ENCODE peak calls at places on chromosome 9, in eight cellular contexts. V is transverse colon; T is A549; W is lower lobe of right lung; D is GM23248; M is tibial artery; Y is body of pancreas; H is CD8-positive, alpha-beta memory T cell. S is an unnamed sample. For H3K4me1, the result is how much of the 10 kb centered on the place peaks cover.

GRCh38 chr9:96215841-96216240 is 86.1 kb downstream of the HSD17B3 start:
- DNase-seq in V (no peak), T (no peak), W (no peak), D (no peak), M (no peak), Y (no peak), H (no peak), S (no peak)

GRCh38 chr9:127904888-127905728 is 5.7 kb upstream of the ST6GALNAC6 start:
- DNase-seq in V (peak), T (no peak), W (no peak), D (no peak), M (no peak), Y (no peak), H (peak), S (no peak)

GRCh38 chr9:124769451-124770358 is 1.4 kb downstream of the NR6A1 start:
- DNase-seq in V (peak), T (peak), W (peak), D (no peak), M (no peak), Y (peak), H (no peak), S (peak)

GRCh38 chr9:119280740-119281485 is 88.3 kb downstream of the BRINP1 start:
- DNase-seq in V (no peak), T (no peak), W (no peak), D (no peak), M (no peak), Y (no peak), H (no peak), S (no peak)

GRCh38 chr9:109098221-109098959 is 21.4 kb downstream of the TMEM245 start:
- DNase-seq in V (no peak), T (peak), W (no peak), D (peak), M (no peak), Y (peak), H (no peak), S (peak)

GRCh38 chr9:21854594-21854993 is 52.2 kb downstream of the MTAP start:
- DNase-seq in V (peak), T (no peak), W (peak), D (peak), M (no peak), Y (peak), H (no peak), S (no peak)

GRCh38 chr9:122097679-122098315 is 4.7 kb upstream of the TTLL11 start:
- DNase-seq in V (no peak), T (no peak), W (no peak), D (peak), M (peak), Y (no peak), H (no peak), S (no peak)

GRCh38 chr9:73118898-73119554 is 32.6 kb upstream of the ANXA1 start:
- DNase-seq in V (no peak), T (peak), W (no peak), D (peak), M (no peak), Y (no peak), H (no peak), S (no peak)

GRCh38 chr9:87389936-87390335 is 107.7 kb upstream of the DAPK1 start:
- DNase-seq in V (no peak), T (no peak), W (no peak), D (peak), M (no peak), Y (no peak), H (no peak), S (no peak)

GRCh38 chr9:105360344-105360743 is 87.5 kb upstream of the FSD1L start:
- DNase-seq in V (no peak), T (peak), W (no peak), D (no peak), M (no peak), Y (no peak), H (no peak), S (no peak)

GRCh38 chr9:37215456-37216229 is 95.3 kb downstream of the ZCCHC7 start:
- DNase-seq in V (no peak), T (no peak), W (no peak), D (peak), M (no peak), Y (no peak), H (no peak), S (peak)

GRCh38 chr9:22124263-22125011 is 115.3 kb upstream of the CDKN2B start:
- DNase-seq in V (peak), T (peak), W (no peak), D (no peak), M (no peak), Y (peak), H (no peak), S (peak)

DNA sequence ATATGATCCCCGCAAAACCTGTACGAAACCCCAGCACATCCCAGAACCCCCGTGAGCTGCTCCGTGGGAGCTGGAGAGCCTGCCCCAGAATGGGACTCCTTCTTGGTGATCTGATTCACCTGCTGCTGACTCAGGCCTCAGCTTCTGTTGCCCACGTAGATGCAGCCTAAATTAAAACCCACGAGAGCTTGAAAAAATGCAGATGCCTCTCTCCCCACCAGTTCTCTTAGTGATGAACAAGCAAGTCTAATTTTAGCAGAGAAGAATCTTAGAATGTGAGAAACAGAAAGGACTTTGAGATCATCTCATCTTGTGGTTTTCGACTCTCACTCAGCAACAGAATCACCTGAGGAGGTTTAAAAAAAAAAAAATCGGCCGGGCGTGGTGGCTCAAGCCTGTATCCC is 57.6 kb downstream of the TMOD1 start:
- DNase-seq in V (no peak), T (no peak), W (no peak), D (peak), M (no peak), Y (no peak), H (no peak), S (no peak)
- H3K4me1 ChIP-seq in V (under half), T (under half), W (under half), D (under half), M (half or more), Y (under half), H (under half), S (under half)

GRCh38 chr9:89484475-89485404 is 13.2 kb downstream of the SEMA4D start:
- DNase-seq in V (peak), T (no peak), W (no peak), D (no peak), M (no peak), Y (no peak), H (no peak), S (no peak)
- H3K4me3 ChIP-seq in V (no peak), T (no peak), W (no peak), D (no peak), M (no peak), Y (no peak), H (peak), S (no peak)

GRCh38 chr9:114384836-114385411 is 2.9 kb downstream of the AKNA start:
- DNase-seq in V (no peak), T (no peak), W (no peak), D (no peak), M (no peak), Y (no peak), H (no peak), S (no peak)

GRCh38 chr9:114386361-114386885 is 1.4 kb downstream of the AKNA start:
- DNase-seq in V (no peak), T (no peak), W (no peak), D (peak), M (no peak), Y (no peak), H (no peak), S (no peak)

GRCh38 chr9:114386886-114387677 is 700 bp downstream of the AKNA start:
- DNase-seq in V (peak), T (no peak), W (peak), D (peak), M (peak), Y (no peak), H (peak), S (no peak)

GRCh38 chr9:114383866-114384231 is 3.9 kb downstream of the AKNA start:
- DNase-seq in V (no peak), T (no peak), W (no peak), D (no peak), M (no peak), Y (no peak), H (peak), S (no peak)

GRCh38 chr9:114385412-114386181 is 2.2 kb downstream of the AKNA start:
- DNase-seq in V (peak), T (peak), W (peak), D (peak), M (peak), Y (peak), H (peak), S (peak)
- H3K4me1 ChIP-seq in V (under half), T (under half), W (half or more), D (under half), M (half or more), Y (under half), H (half or more), S (under half)

GRCh38 chr9:113709721-113710120 is 166.4 kb upstream of the ZNF618 start:
- DNase-seq in V (no peak), T (no peak), W (no peak), D (no peak), M (no peak), Y (no peak), H (no peak), S (no peak)

GRCh38 chr9:113711251-113711650 is 164.9 kb upstream of the ZNF618 start:
- DNase-seq in V (no peak), T (no peak), W (no peak), D (no peak), M (no peak), Y (no peak), H (no peak), S (no peak)

GRCh38 chr9:113712053-113712452 is 164.1 kb upstream of the ZNF618 start:
- DNase-seq in V (peak), T (peak), W (no peak), D (peak), M (no peak), Y (peak), H (no peak), S (peak)

GRCh38 chr9:113707953-113708695 is 168.0 kb upstream of the ZNF618 start:
- DNase-seq in V (no peak), T (no peak), W (no peak), D (no peak), M (no peak), Y (peak), H (no peak), S (no peak)

GRCh38 chr9:113708821-113709713 is 167.0 kb upstream of the ZNF618 start:
- DNase-seq in V (no peak), T (no peak), W (no peak), D (no peak), M (no peak), Y (peak), H (no peak), S (no peak)
- H3K4me3 ChIP-seq in V (no peak), T (no peak), W (no peak), D (no peak), M (no peak), Y (no peak), H (no peak), S (no peak)

GRCh38 chr9:99237356-99237755 is 15.3 kb downstream of the SEC61B start:
- DNase-seq in V (no peak), T (no peak), W (no peak), D (no peak), M (no peak), Y (peak), H (no peak), S (no peak)

GRCh38 chr9:99238331-99238730 is 16.2 kb downstream of the SEC61B start:
- DNase-seq in V (no peak), T (no peak), W (no peak), D (no peak), M (no peak), Y (no peak), H (no peak), S (no peak)

GRCh38 chr9:99241106-99241505 is 19.0 kb downstream of the SEC61B start:
- DNase-seq in V (no peak), T (no peak), W (no peak), D (no peak), M (no peak), Y (no peak), H (no peak), S (no peak)

GRCh38 chr9:99235874-99236627 is 14.0 kb downstream of the SEC61B start:
- DNase-seq in V (peak), T (no peak), W (no peak), D (no peak), M (no peak), Y (no peak), H (no peak), S (no peak)

DNA sequence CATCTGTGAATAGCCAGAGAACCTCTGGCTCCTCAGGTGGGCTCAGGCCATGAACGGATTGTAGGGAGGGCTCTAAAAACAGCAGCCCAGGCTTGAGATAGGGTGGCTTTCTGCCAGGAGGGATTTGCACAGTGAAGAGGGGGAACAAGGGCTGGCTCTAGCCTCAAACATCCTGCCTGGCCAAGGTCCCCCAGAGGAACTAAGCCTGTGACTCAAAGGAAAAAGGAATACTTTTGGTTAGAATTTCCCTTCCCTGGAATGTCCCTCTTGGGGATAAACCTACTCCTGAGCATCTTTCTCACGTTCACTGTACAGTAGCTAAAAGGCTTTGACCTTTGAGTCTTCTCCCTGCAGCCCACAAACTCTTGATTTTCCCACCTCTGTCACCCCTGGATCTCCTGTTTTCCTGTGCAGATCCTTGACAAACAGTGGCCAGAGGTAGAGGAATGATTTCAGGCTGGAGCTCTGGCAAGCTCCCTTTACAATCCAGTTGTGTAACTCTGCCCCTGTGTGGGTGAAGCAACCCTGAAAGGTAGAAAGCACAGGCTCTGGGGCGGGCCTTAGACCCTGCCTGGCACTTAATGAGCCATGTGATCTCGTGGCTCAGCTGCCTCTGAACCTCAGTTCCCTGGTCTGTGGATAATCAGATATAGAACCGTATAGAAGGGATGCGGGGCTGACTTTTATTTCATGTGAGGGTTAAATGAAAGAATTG is 17.4 kb downstream of the SEC61B start:
- DNase-seq in V (no peak), T (no peak), W (no peak), D (peak), M (no peak), Y (peak), H (no peak), S (peak)
- H3K4me1 ChIP-seq in V (under half), T (under half), W (under half), D (under half), M (under half), Y (half or more), H (under half), S (under half)

GRCh38 chr9:88990721-88991065 is 575 bp upstream of the S1PR3 start:
- DNase-seq in V (no peak), T (no peak), W (no peak), D (no peak), M (no peak), Y (no peak), H (no peak), S (no peak)

GRCh38 chr9:88989961-88990570 is 1.2 kb upstream of the S1PR3 start:
- DNase-seq in V (no peak), T (no peak), W (no peak), D (no peak), M (peak), Y (no peak), H (no peak), S (no peak)

GRCh38 chr9:88993327-88993726 is 2.1 kb downstream of the S1PR3 start:
- DNase-seq in V (no peak), T (no peak), W (no peak), D (no peak), M (no peak), Y (no peak), H (no peak), S (no peak)

GRCh38 chr9:88992556-88992955 is 1.3 kb downstream of the S1PR3 start:
- DNase-seq in V (no peak), T (no peak), W (no peak), D (peak), M (peak), Y (no peak), H (no peak), S (no peak)

DNA sequence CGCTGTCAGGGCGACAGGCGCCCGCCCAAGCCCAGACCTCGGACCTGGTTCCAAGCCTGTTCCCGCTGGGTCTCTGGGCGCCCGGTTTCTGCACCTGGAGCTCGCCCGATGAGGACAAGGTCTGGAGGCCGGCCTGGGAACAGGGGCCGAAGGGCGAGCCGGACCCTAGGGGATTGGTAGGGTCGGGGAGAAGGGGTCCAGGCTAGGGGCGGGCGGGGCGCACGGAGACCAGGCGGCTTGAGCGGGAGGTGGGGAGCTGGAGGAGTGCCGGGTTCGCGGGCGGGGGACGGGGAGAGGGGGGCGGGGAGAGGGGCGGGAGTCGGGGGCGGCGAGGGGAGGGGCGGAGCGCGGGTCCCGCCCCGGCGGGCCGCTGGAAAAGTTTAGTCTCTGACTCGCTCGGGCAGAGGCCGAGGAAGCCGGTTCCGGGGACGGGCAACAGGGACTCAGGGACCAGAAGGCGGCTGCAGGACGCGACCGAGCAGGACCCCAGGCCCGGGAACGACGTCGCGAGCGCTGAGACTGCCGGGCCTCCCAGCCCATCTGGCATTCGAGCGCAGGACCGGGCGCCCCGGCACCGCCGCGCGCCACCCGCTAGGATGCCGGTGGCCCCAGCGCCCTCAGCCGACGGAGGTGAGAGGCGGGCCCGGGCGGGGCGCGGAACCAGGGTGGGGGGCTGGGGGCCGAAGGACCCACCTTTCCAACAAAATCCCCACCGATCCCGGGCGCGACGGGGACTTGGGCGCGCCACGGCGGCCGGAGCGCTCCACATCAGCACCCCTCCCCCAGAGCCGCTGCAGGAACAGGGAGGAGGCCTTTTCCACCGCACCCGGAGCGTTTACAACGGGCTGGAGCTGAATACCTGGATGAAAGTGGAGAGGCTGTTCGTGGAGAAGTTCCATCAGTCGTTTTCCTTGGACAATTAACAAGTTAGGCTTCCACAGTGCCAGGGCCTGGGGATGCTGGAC is at the start of gene S1PR3:
- DNase-seq in V (peak), T (peak), W (peak), D (peak), M (peak), Y (peak), H (no peak), S (no peak)
- H3K4me3 ChIP-seq in V (peak), T (peak), W (peak), D (peak), M (peak), Y (peak), H (no peak), S (no peak)

GRCh38 chr9:89441655-89441970 is 56.3 kb downstream of the SEMA4D start:
- DNase-seq in V (no peak), T (no peak), W (no peak), D (no peak), M (no peak), Y (no peak), H (no peak), S (no peak)

GRCh38 chr9:89442981-89443817 is 54.7 kb downstream of the SEMA4D start:
- DNase-seq in V (no peak), T (no peak), W (no peak), D (peak), M (no peak), Y (no peak), H (no peak), S (no peak)

GRCh38 chr9:89440951-89441654 is 56.8 kb downstream of the SEMA4D start:
- DNase-seq in V (no peak), T (no peak), W (peak), D (no peak), M (no peak), Y (no peak), H (no peak), S (no peak)

GRCh38 chr9:89442501-89442978 is 55.4 kb downstream of the SEMA4D start:
- DNase-seq in V (no peak), T (no peak), W (no peak), D (no peak), M (no peak), Y (no peak), H (no peak), S (no peak)

GRCh38 chr9:89442016-89442415 is 55.9 kb downstream of the SEMA4D start:
- DNase-seq in V (no peak), T (no peak), W (no peak), D (no peak), M (no peak), Y (no peak), H (no peak), S (no peak)
- H3K4me1 ChIP-seq in V (under half), T (under half), W (under half), D (under half), M (under half), Y (under half), H (half or more), S (under half)

GRCh38 chr9:129548571-129549135 is 72.2 kb downstream of the C9orf50 start:
- DNase-seq in V (no peak), T (no peak), W (no peak), D (peak), M (peak), Y (no peak), H (no peak), S (no peak)

GRCh38 chr9:129549684-129550083 is 71.2 kb downstream of the C9orf50 start:
- DNase-seq in V (peak), T (peak), W (no peak), D (peak), M (peak), Y (no peak), H (no peak), S (no peak)

GRCh38 chr9:129550199-129550839 is 70.6 kb downstream of the C9orf50 start:
- DNase-seq in V (peak), T (peak), W (peak), D (peak), M (peak), Y (peak), H (no peak), S (peak)

GRCh38 chr9:129547869-129548570 is 72.9 kb downstream of the C9orf50 start:
- DNase-seq in V (no peak), T (no peak), W (no peak), D (peak), M (no peak), Y (no peak), H (no peak), S (no peak)

GRCh38 chr9:129549139-129549538 is 71.8 kb downstream of the C9orf50 start:
- DNase-seq in V (no peak), T (peak), W (no peak), D (peak), M (peak), Y (no peak), H (no peak), S (no peak)
- H3K4me3 ChIP-seq in V (no peak), T (peak), W (no peak), D (peak), M (peak), Y (no peak), H (no peak), S (no peak)

GRCh38 chr9:114392749-114393112 is 4.9 kb upstream of the AKNA start:
- DNase-seq in V (peak), T (no peak), W (no peak), D (no peak), M (no peak), Y (peak), H (no peak), S (no peak)

GRCh38 chr9:114389612-114390368 is 2.0 kb upstream of the AKNA start:
- DNase-seq in V (no peak), T (no peak), W (no peak), D (no peak), M (no peak), Y (no peak), H (peak), S (no peak)

GRCh38 chr9:114390952-114391351 is 3.2 kb upstream of the AKNA start:
- DNase-seq in V (no peak), T (no peak), W (no peak), D (peak), M (no peak), Y (no peak), H (no peak), S (no peak)

GRCh38 chr9:114387678-114388431 is at the start of gene AKNA:
- DNase-seq in V (peak), T (no peak), W (peak), D (peak), M (peak), Y (peak), H (peak), S (peak)

GRCh38 chr9:114388764-114389375 is 1.1 kb upstream of the AKNA start:
- DNase-seq in V (no peak), T (no peak), W (peak), D (no peak), M (no peak), Y (no peak), H (no peak), S (no peak)
- H3K4me1 ChIP-seq in V (under half), T (under half), W (half or more), D (under half), M (half or more), Y (under half), H (half or more), S (under half)

S was measured in SJCRH30.